ENCODE peak calls at places on chromosomes 7 and 10, in ten cellular contexts. J is colonic mucosa, M is HCT116, A is mesendoderm, H is neuronal stem cell, Z is GM23248, B is fibroblast of lung, X is SK-N-SH, U is mesenchymal stem cell, L is H9. S is an unnamed sample.
A peak's percentile ranks its signal among the peaks of the same experiment; 100 is the strongest.

GRCh38 chr7:81501220-81501619 is 268.6 kb downstream of the HGF start:
- DNase-seq in U (peak; percentile 55), A (no peak), J (no peak), B (peak; percentile 44), L (no peak), M (peak; percentile 13), X (peak; percentile 33), Z (peak; percentile 53), H (no peak), S (peak; percentile 47)

GRCh38 chr7:148472406-148472805 is 118.2 kb upstream of the C7orf33 start:
- DNase-seq in Z (no peak), X (no peak), L (no peak), A (no peak), H (no peak), J (no peak), U (no peak), M (no peak), B (no peak), S (no peak)

GRCh38 chr7:31729195-31729804 is 42.3 kb downstream of the PPP1R17 start:
- DNase-seq in A (peak; percentile 21), H (no peak), X (no peak), Z (no peak), U (no peak), M (no peak), B (no peak), J (no peak), L (no peak), S (no peak)

GRCh38 chr7:33579117-33579516 is 326.2 kb upstream of the BMPER start:
- DNase-seq in B (no peak), M (no peak), H (no peak), Z (no peak), X (no peak), U (no peak), A (no peak), J (no peak), L (no peak), S (no peak)

GRCh38 chr10:102413053-102413705 is 5.4 kb downstream of the PSD start:
- DNase-seq in X (peak; percentile 90), U (no peak), J (no peak), H (no peak), Z (peak; percentile 41), L (peak; percentile 64), B (no peak), A (peak; percentile 67), M (no peak), S (peak; percentile 43)

GRCh38 chr10:29240991-29241660 is 47.7 kb upstream of the LYZL1 start:
- DNase-seq in U (no peak), L (no peak), H (no peak), M (no peak), B (no peak), X (peak; percentile 31), A (peak; percentile 86), J (no peak), Z (no peak), S (no peak)

GRCh38 chr7:95960706-95961244 is 188.4 kb downstream of the DYNC1I1 start:
- DNase-seq in B (no peak), U (no peak), L (no peak), Z (no peak), H (no peak), M (no peak), X (no peak), A (no peak), J (no peak), S (no peak)

GRCh38 chr10:121409466-121410104 is 188.7 kb downstream of the FGFR2 start:
- DNase-seq in A (no peak), U (no peak), X (no peak), H (no peak), J (no peak), M (no peak), B (no peak), L (no peak), Z (no peak), S (no peak)

GRCh38 chr10:124653811-124654651 is 90.1 kb downstream of the FAM53B start:
- DNase-seq in A (no peak), B (no peak), J (no peak), X (no peak), L (no peak), U (no peak), M (no peak), Z (peak; percentile 36), H (no peak), S (no peak)

GRCh38 chr7:82017334-82017943 is 247.6 kb upstream of the HGF start:
- DNase-seq in A (peak; percentile 23), Z (peak; percentile 63), X (peak; percentile 33), M (peak; percentile 24), J (no peak), U (peak; percentile 57), B (peak; percentile 29), L (no peak), H (no peak), S (peak; percentile 18)

GRCh38 chr7:142909921-142910521 is 23.5 kb downstream of the TRPV5 start:
- DNase-seq in X (no peak), A (no peak), Z (no peak), H (no peak), B (peak; percentile 44), L (no peak), M (no peak), U (no peak), J (no peak), S (no peak)

GRCh38 chr7:140506788-140507464 is 27.6 kb upstream of the MKRN1 start:
- DNase-seq in A (peak; percentile 89), J (no peak), L (peak; percentile 70), H (no peak), M (no peak), U (peak; percentile 77), Z (peak; percentile 71), B (peak; percentile 65), X (no peak), S (peak; percentile 66)

GRCh38 chr7:158955932-158956804 is 99.8 kb downstream of the DYNC2I1 start:
- DNase-seq in L (no peak), Z (no peak), A (no peak), X (peak; percentile 30), M (no peak), B (no peak), U (peak; percentile 18), H (no peak), J (no peak), S (no peak)

DNA sequence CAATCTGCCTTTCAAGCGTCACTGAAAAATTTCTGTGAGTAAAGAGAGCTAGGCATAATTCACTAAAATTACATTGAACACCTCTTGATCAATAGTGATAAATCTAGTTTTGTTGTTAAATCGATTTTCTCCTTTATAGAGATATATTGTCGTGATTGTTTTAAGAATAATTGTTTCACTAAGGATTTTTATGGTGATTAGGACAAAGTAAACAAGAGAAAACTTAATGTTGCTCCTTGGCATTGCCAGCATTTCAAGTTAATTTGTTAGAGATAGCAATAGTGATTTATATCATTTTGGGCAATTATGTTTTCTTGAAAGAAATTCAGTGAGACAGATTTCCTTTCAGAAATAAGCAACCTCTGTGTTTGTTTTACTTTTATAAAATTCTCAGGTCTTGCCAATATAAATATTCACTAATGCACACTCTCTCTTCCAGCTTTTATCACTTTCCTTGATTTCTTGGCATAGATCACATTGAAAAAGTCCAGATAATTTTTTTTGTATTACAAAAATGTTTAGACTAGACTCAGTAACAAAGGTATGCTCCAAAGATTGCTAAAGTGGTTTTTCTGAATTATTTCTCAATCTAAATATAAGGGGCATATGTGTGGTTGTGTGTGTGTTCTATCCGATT is 538.7 kb downstream of the TFEC start:
- DNase-seq in H (no peak), B (no peak), Z (no peak), L (no peak), A (no peak), U (no peak), M (no peak), J (no peak), X (no peak), S (no peak)
- H3K27me3 ChIP-seq in H (no peaks in the 10 kb centered on the region), B (no peaks in the 10 kb centered on the region), Z (no peaks in the 10 kb centered on the region), L (no peaks in the 10 kb centered on the region), A (no peaks in the 10 kb centered on the region), U (no peaks in the 10 kb centered on the region), M (no peaks in the 10 kb centered on the region), J (no peaks in the 10 kb centered on the region), X (no peaks in the 10 kb centered on the region), S (no peaks in the 10 kb centered on the region)

DNA sequence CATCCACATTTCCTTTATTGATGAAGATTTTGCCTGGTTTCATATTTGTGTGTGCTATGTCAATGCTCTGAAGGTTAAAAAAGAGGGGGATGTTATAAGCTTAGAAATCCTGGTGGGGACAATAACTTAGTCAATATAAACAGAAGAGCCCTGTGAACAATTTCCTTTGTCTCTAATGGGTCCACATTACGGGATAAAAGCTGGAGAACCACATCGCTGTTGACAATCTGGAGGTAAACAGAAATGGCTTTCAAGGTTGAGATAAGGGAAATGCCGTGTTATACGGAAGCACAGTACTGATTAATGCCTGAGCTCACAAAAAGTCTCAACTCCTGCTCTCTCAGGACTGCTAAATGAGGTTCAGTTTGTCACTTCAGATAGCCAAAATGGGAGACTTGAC is 16.8 kb downstream of the ASAH2 start:
- DNase-seq in A (peak; percentile 7), U (no peak), L (no peak), B (no peak), Z (no peak), J (no peak), H (no peak), M (no peak), X (no peak), S (no peak)
- H3K27ac ChIP-seq in A (no peak overlapping the region), U (no peak overlapping the region), L (no peak overlapping the region), B (no peak overlapping the region), Z (no peak overlapping the region), J (no peak overlapping the region), H (no peak overlapping the region), M (no peak overlapping the region), X (no peak overlapping the region), S (no peak overlapping the region)

GRCh38 chr10:127923646-127924045 is 16.7 kb downstream of the PTPRE start:
- DNase-seq in J (no peak), U (no peak), A (peak; percentile 24), M (no peak), B (no peak), Z (no peak), H (no peak), X (peak; percentile 38), L (no peak), S (no peak)

GRCh38 chr10:127921075-127921750 is 14.3 kb downstream of the PTPRE start:
- DNase-seq in H (no peak), J (no peak), L (no peak), M (no peak), B (no peak), A (no peak), X (no peak), Z (no peak), U (no peak), S (no peak)

GRCh38 chr10:127921751-127922140 is 14.8 kb downstream of the PTPRE start:
- DNase-seq in X (no peak), U (peak; percentile 50), J (no peak), Z (no peak), H (no peak), B (no peak), A (no peak), M (no peak), L (no peak), S (no peak)

GRCh38 chr10:127922206-127922605 is 15.3 kb downstream of the PTPRE start:
- DNase-seq in H (no peak), X (no peak), A (no peak), L (no peak), Z (no peak), J (no peak), B (no peak), U (no peak), M (no peak), S (no peak)

GRCh38 chr10:127922675-127923366 is 15.9 kb downstream of the PTPRE start:
- DNase-seq in X (peak; percentile 54), M (peak; percentile 83), A (no peak), L (no peak), B (peak; percentile 97), J (no peak), H (no peak), Z (peak; percentile 88), U (peak; percentile 95), S (no peak)
- H3K9ac ChIP-seq in X (peak overlapping the region; percentile 57), M (peak overlapping the region; percentile 38), A (no peak overlapping the region), L (no peak overlapping the region), B (no peak overlapping the region), J (no peak overlapping the region), H (no peak overlapping the region), Z (peak overlapping the region; percentile 5), U (no peak overlapping the region), S (no peak overlapping the region)

GRCh38 chr7:155800301-155800700 is 12.0 kb downstream of the SHH start:
- DNase-seq in H (no peak), X (peak; percentile 41), A (no peak), M (no peak), U (no peak), B (no peak), J (no peak), L (no peak), Z (no peak), S (peak; percentile 61)
- H3K27me3 ChIP-seq in H (peaks cover 14% of the 10 kb centered on the region), X (peaks cover 88% of the 10 kb centered on the region), A (peaks cover 14% of the 10 kb centered on the region), M (no peaks in the 10 kb centered on the region), U (peaks cover 37% of the 10 kb centered on the region), B (peaks cover 28% of the 10 kb centered on the region), J (peaks cover 14% of the 10 kb centered on the region), L (peaks cover 36% of the 10 kb centered on the region), Z (peaks cover 67% of the 10 kb centered on the region), S (peaks cover 61% of the 10 kb centered on the region)

S was measured in MM.1S.